ENCODE peak calls at places on chromosomes 4 and X, in five cellular contexts. One of them, this sample, is unnamed.

GRCh38 chr4:169485791-169486742 is 126.3 kb downstream of the NEK1 start:
- DNase-seq in foreskin fibroblast: peak; percentile 47
- DNase-seq in HFF-Myc: peak; percentile 27
- DNase-seq in anterior cingulate cortex: no peak
- DNase-seq in NCI-H1092 treated with DMSO at 0.1 percent for 48 hours: peak; percentile 36
- DNase-seq in this sample: peak; percentile 13

GRCh38 chr4:24094726-24095125 is 204.9 kb upstream of the PPARGC1A start:
- DNase-seq in HFF-Myc: no peak
- DNase-seq in anterior cingulate cortex: no peak
- DNase-seq in foreskin fibroblast: no peak
- DNase-seq in NCI-H1092 treated with DMSO at 0.1 percent for 48 hours: no peak
- DNase-seq in this sample: no peak

GRCh38 chrX:10118530-10118929 is 38.2 kb upstream of the CLCN4 start:
- DNase-seq in NCI-H1092 treated with DMSO at 0.1 percent for 48 hours: no peak
- DNase-seq in foreskin fibroblast: no peak
- DNase-seq in HFF-Myc: no peak
- DNase-seq in anterior cingulate cortex: no peak
- DNase-seq in this sample: no peak

GRCh38 chr4:98624144-98624543 is 34.3 kb downstream of the TSPAN5 start:
- DNase-seq in HFF-Myc: no peak
- DNase-seq in foreskin fibroblast: no peak
- DNase-seq in NCI-H1092 treated with DMSO at 0.1 percent for 48 hours: no peak
- DNase-seq in anterior cingulate cortex: no peak
- DNase-seq in this sample: no peak

GRCh38 chr4:119785963-119786362 is 157.4 kb upstream of the PDE5A start:
- DNase-seq in anterior cingulate cortex: no peak
- DNase-seq in foreskin fibroblast: no peak
- DNase-seq in NCI-H1092 treated with DMSO at 0.1 percent for 48 hours: no peak
- DNase-seq in HFF-Myc: no peak
- DNase-seq in this sample: no peak

GRCh38 chr4:8028368-8028767 is 88.7 kb upstream of the AFAP1 start:
- DNase-seq in HFF-Myc: no peak
- DNase-seq in foreskin fibroblast: no peak
- DNase-seq in NCI-H1092 treated with DMSO at 0.1 percent for 48 hours: no peak
- DNase-seq in anterior cingulate cortex: no peak
- DNase-seq in this sample: no peak

GRCh38 chr4:89316931-89317366 is 9.3 kb upstream of the GPRIN3 start:
- DNase-seq in foreskin fibroblast: peak; percentile 29
- DNase-seq in NCI-H1092 treated with DMSO at 0.1 percent for 48 hours: no peak
- DNase-seq in HFF-Myc: no peak
- DNase-seq in anterior cingulate cortex: no peak
- DNase-seq in this sample: no peak

GRCh38 chr4:150237110-150237852 is 159.0 kb downstream of the DCLK2 start:
- DNase-seq in anterior cingulate cortex: no peak
- DNase-seq in NCI-H1092 treated with DMSO at 0.1 percent for 48 hours: no peak
- DNase-seq in HFF-Myc: peak; percentile 93
- DNase-seq in foreskin fibroblast: peak; percentile 89
- DNase-seq in this sample: no peak

GRCh38 chrX:122910697-122911096 is 273.4 kb upstream of the GRIA3 start:
- DNase-seq in NCI-H1092 treated with DMSO at 0.1 percent for 48 hours: no peak
- DNase-seq in anterior cingulate cortex: no peak
- DNase-seq in HFF-Myc: no peak
- DNase-seq in foreskin fibroblast: no peak
- DNase-seq in this sample: no peak

GRCh38 chr4:134518574-134519217 is 317.1 kb upstream of the PABPC4L start:
- DNase-seq in foreskin fibroblast: no peak
- DNase-seq in anterior cingulate cortex: no peak
- DNase-seq in NCI-H1092 treated with DMSO at 0.1 percent for 48 hours: no peak
- DNase-seq in HFF-Myc: no peak
- DNase-seq in this sample: no peak

GRCh38 chr4:77849278-77849965 is 13.2 kb upstream of the MRPL1 start:
- DNase-seq in NCI-H1092 treated with DMSO at 0.1 percent for 48 hours: no peak
- DNase-seq in HFF-Myc: no peak
- DNase-seq in anterior cingulate cortex: no peak
- DNase-seq in foreskin fibroblast: no peak
- DNase-seq in this sample: no peak

GRCh38 chr4:108060164-108060563 is 70.5 kb downstream of the HADH start:
- DNase-seq in foreskin fibroblast: peak; percentile 43
- DNase-seq in NCI-H1092 treated with DMSO at 0.1 percent for 48 hours: peak; percentile 43
- DNase-seq in anterior cingulate cortex: no peak
- DNase-seq in HFF-Myc: no peak
- DNase-seq in this sample: peak; percentile 43

GRCh38 chr4:7141151-7141550 is 51.2 kb upstream of the SORCS2 start:
- DNase-seq in foreskin fibroblast: no peak
- DNase-seq in anterior cingulate cortex: no peak
- DNase-seq in NCI-H1092 treated with DMSO at 0.1 percent for 48 hours: no peak
- DNase-seq in HFF-Myc: no peak
- DNase-seq in this sample: no peak

GRCh38 chr4:91454111-91454510 is 849.7 kb upstream of the GRID2 start:
- DNase-seq in anterior cingulate cortex: no peak
- DNase-seq in HFF-Myc: no peak
- DNase-seq in NCI-H1092 treated with DMSO at 0.1 percent for 48 hours: no peak
- DNase-seq in foreskin fibroblast: no peak
- DNase-seq in this sample: no peak

GRCh38 chrX:8003147-8003883 is 76.1 kb upstream of the PNPLA4 start:
- DNase-seq in HFF-Myc: no peak
- DNase-seq in anterior cingulate cortex: no peak
- DNase-seq in foreskin fibroblast: no peak
- DNase-seq in NCI-H1092 treated with DMSO at 0.1 percent for 48 hours: no peak
- DNase-seq in this sample: no peak

GRCh38 chrX:65690057-65690855 is 22.8 kb downstream of the MSN start:
- DNase-seq in HFF-Myc: no peak
- DNase-seq in anterior cingulate cortex: no peak
- DNase-seq in NCI-H1092 treated with DMSO at 0.1 percent for 48 hours: no peak
- DNase-seq in foreskin fibroblast: peak; percentile 78
- DNase-seq in this sample: no peak

GRCh38 chr4:13700196-13701140 is 72.9 kb upstream of the BOD1L1 start:
- DNase-seq in foreskin fibroblast: peak; percentile 81
- DNase-seq in HFF-Myc: peak; percentile 22
- DNase-seq in anterior cingulate cortex: no peak
- DNase-seq in NCI-H1092 treated with DMSO at 0.1 percent for 48 hours: no peak
- DNase-seq in this sample: no peak

GRCh38 chrX:27162496-27162895 is 300.6 kb downstream of the PPP4R3C start:
- DNase-seq in foreskin fibroblast: no peak
- DNase-seq in HFF-Myc: no peak
- DNase-seq in NCI-H1092 treated with DMSO at 0.1 percent for 48 hours: no peak
- DNase-seq in anterior cingulate cortex: no peak
- DNase-seq in this sample: no peak

GRCh38 chr4:601612-602558 is 23.5 kb upstream of the PDE6B start:
- DNase-seq in anterior cingulate cortex: no peak
- DNase-seq in HFF-Myc: no peak
- DNase-seq in NCI-H1092 treated with DMSO at 0.1 percent for 48 hours: no peak
- DNase-seq in foreskin fibroblast: no peak
- DNase-seq in this sample: no peak

GRCh38 chrX:41561045-41561444 is 113.9 kb downstream of the NYX start:
- DNase-seq in foreskin fibroblast: peak; percentile 71
- DNase-seq in NCI-H1092 treated with DMSO at 0.1 percent for 48 hours: no peak
- DNase-seq in anterior cingulate cortex: no peak
- DNase-seq in HFF-Myc: peak; percentile 52
- DNase-seq in this sample: no peak

GRCh38 chr4:113162089-113162488 is 112.6 kb downstream of the ANK2 start:
- DNase-seq in anterior cingulate cortex: no peak
- DNase-seq in NCI-H1092 treated with DMSO at 0.1 percent for 48 hours: no peak
- DNase-seq in foreskin fibroblast: peak; percentile 36
- DNase-seq in HFF-Myc: no peak
- DNase-seq in this sample: no peak

GRCh38 chr4:113784497-113785254 is 23.1 kb upstream of the CAMK2D start:
- DNase-seq in anterior cingulate cortex: no peak
- DNase-seq in NCI-H1092 treated with DMSO at 0.1 percent for 48 hours: no peak
- DNase-seq in foreskin fibroblast: peak; percentile 96
- DNase-seq in HFF-Myc: peak; percentile 74
- DNase-seq in this sample: no peak

GRCh38 chr4:69831270-69831627 is 28.7 kb downstream of the SULT1E1 start:
- DNase-seq in HFF-Myc: no peak
- DNase-seq in NCI-H1092 treated with DMSO at 0.1 percent for 48 hours: no peak
- DNase-seq in foreskin fibroblast: no peak
- DNase-seq in anterior cingulate cortex: no peak
- DNase-seq in this sample: no peak